ENCODE peak calls at places on chromosomes 1 and 21, in six cellular contexts. C is fibroblast of lung; O is activated naive CD4-positive, alpha-beta T cell; Y is Right ventricle myocardium inferior; D is SW480; K is ELR. M is an unnamed sample.

GRCh38 chr1:179814513-179814838 is 63.1 kb downstream of the TOR1AIP2 start:
- DNase-seq in Y (peak; percentile 81), K (no peak), C (no peak), O (no peak), D (no peak), M (no peak)

GRCh38 chr1:201610806-201611205 is 71.9 kb downstream of the NAV1 start:
- DNase-seq in C (no peak), D (no peak), K (no peak), O (no peak), Y (no peak), M (no peak)

GRCh38 chr1:217373761-217374701 is 256.9 kb downstream of the GPATCH2 start:
- DNase-seq in D (no peak), O (no peak), C (no peak), Y (no peak), K (no peak), M (no peak)

GRCh38 chr1:36366091-36366661 is 19.5 kb downstream of the STK40 start:
- DNase-seq in K (peak; percentile 57), D (no peak), O (peak; percentile 52), C (peak; percentile 62), Y (peak; percentile 75), M (no peak)

GRCh38 chr1:97353094-97353493 is 567.7 kb downstream of the DPYD start:
- DNase-seq in D (no peak), C (no peak), K (no peak), Y (no peak), O (no peak), M (no peak)

GRCh38 chr1:174118726-174119125 is 40.6 kb upstream of the RABGAP1L start:
- DNase-seq in D (no peak), Y (no peak), O (no peak), K (no peak), C (no peak), M (no peak)

GRCh38 chr1:22127248-22127647 is 15.6 kb downstream of the WNT4 start:
- DNase-seq in C (no peak), K (no peak), D (no peak), Y (no peak), O (no peak), M (no peak)

GRCh38 chr21:39676054-39676771 is 63.5 kb downstream of the B3GALT5 start:
- DNase-seq in O (no peak), K (peak; percentile 3), D (peak; percentile 11), Y (no peak), C (peak; percentile 78), M (no peak)

GRCh38 chr1:151539321-151540020 is 638 bp upstream of the TUFT1 start:
- DNase-seq in K (peak; percentile 94), C (peak; percentile 98), O (no peak), D (peak; percentile 96), Y (peak; percentile 74), M (no peak)

GRCh38 chr1:215417122-215417521 is 150.0 kb upstream of the KCTD3 start:
- DNase-seq in C (no peak), D (no peak), O (no peak), Y (no peak), K (peak; percentile 12), M (no peak)

GRCh38 chr1:56286956-56287355 is 292.4 kb downstream of the PLPP3 start:
- DNase-seq in D (no peak), K (no peak), Y (no peak), C (no peak), O (no peak), M (no peak)

GRCh38 chr1:172359531-172359991 is 60.9 kb upstream of the C1orf105 start:
- DNase-seq in O (no peak), K (peak; percentile 34), Y (no peak), D (peak; percentile 71), C (peak; percentile 94), M (peak; percentile 83)

GRCh38 chr1:85952460-85952859 is 204.1 kb downstream of the COL24A1 start:
- DNase-seq in K (no peak), D (no peak), C (no peak), O (no peak), Y (no peak), M (no peak)

GRCh38 chr1:24910751-24911650 is 19.1 kb downstream of the RUNX3 start:
- DNase-seq in K (peak; percentile 56), D (peak; percentile 72), C (peak; percentile 75), O (peak; percentile 37), Y (no peak), M (no peak)

M was measured in SK-N-MC.